ENCODE peak calls at places on chromosomes 13 and 19, in nine cellular contexts. One of them, this sample, is unnamed.

GRCh38 chr19:16327911-16328823 is 3.5 kb downstream of the KLF2 start:
- DNase-seq in stimulated activated CD4-positive, alpha-beta T cell treated with anti-CD3 and anti-CD28 coated beads, Interleukin-1b, Interleukin-23, amount 100 ng/mL, for 24 hours: no peak
- DNase-seq in ovary: peak
- DNase-seq in A673: no peak
- DNase-seq in CD8-positive, alpha-beta memory T cell: peak
- DNase-seq in stimulated activated naive CD4-positive, alpha-beta T cell: peak
- DNase-seq in type B pancreatic cell: no peak
- DNase-seq in hepatic stellate cell: no peak
- DNase-seq in activated naive CD4-positive, alpha-beta T cell treated with anti-CD3 and anti-CD28 coated beads for 36 hours: peak
- DNase-seq in this sample: no peak

GRCh38 chr19:15144046-15144646 is 36.9 kb downstream of the SYDE1 start:
- DNase-seq in stimulated activated CD4-positive, alpha-beta T cell treated with anti-CD3 and anti-CD28 coated beads, Interleukin-1b, Interleukin-23, amount 100 ng/mL, for 24 hours: no peak
- DNase-seq in ovary: no peak
- DNase-seq in A673: no peak
- DNase-seq in CD8-positive, alpha-beta memory T cell: no peak
- DNase-seq in stimulated activated naive CD4-positive, alpha-beta T cell: no peak
- DNase-seq in type B pancreatic cell: no peak
- DNase-seq in hepatic stellate cell: no peak
- DNase-seq in activated naive CD4-positive, alpha-beta T cell treated with anti-CD3 and anti-CD28 coated beads for 36 hours: no peak
- DNase-seq in this sample: no peak

GRCh38 chr13:51524846-51525566 is 59.3 kb upstream of the WDFY2 start:
- DNase-seq in stimulated activated CD4-positive, alpha-beta T cell treated with anti-CD3 and anti-CD28 coated beads, Interleukin-1b, Interleukin-23, amount 100 ng/mL, for 24 hours: no peak
- DNase-seq in ovary: no peak
- DNase-seq in A673: no peak
- DNase-seq in CD8-positive, alpha-beta memory T cell: no peak
- DNase-seq in stimulated activated naive CD4-positive, alpha-beta T cell: no peak
- DNase-seq in type B pancreatic cell: no peak
- DNase-seq in hepatic stellate cell: no peak
- DNase-seq in activated naive CD4-positive, alpha-beta T cell treated with anti-CD3 and anti-CD28 coated beads for 36 hours: no peak
- DNase-seq in this sample: no peak

GRCh38 chr13:84137292-84137691 is 255.0 kb upstream of the SLITRK1 start:
- DNase-seq in stimulated activated CD4-positive, alpha-beta T cell treated with anti-CD3 and anti-CD28 coated beads, Interleukin-1b, Interleukin-23, amount 100 ng/mL, for 24 hours: no peak
- DNase-seq in ovary: no peak
- DNase-seq in A673: no peak
- DNase-seq in CD8-positive, alpha-beta memory T cell: peak
- DNase-seq in stimulated activated naive CD4-positive, alpha-beta T cell: no peak
- DNase-seq in type B pancreatic cell: no peak
- DNase-seq in hepatic stellate cell: no peak
- DNase-seq in activated naive CD4-positive, alpha-beta T cell treated with anti-CD3 and anti-CD28 coated beads for 36 hours: peak
- DNase-seq in this sample: no peak

GRCh38 chr19:34655651-34656050 is 21.3 kb downstream of the SCGB2B2 start:
- DNase-seq in stimulated activated CD4-positive, alpha-beta T cell treated with anti-CD3 and anti-CD28 coated beads, Interleukin-1b, Interleukin-23, amount 100 ng/mL, for 24 hours: no peak
- DNase-seq in ovary: no peak
- DNase-seq in A673: no peak
- DNase-seq in CD8-positive, alpha-beta memory T cell: no peak
- DNase-seq in stimulated activated naive CD4-positive, alpha-beta T cell: no peak
- DNase-seq in type B pancreatic cell: no peak
- DNase-seq in hepatic stellate cell: no peak
- DNase-seq in activated naive CD4-positive, alpha-beta T cell treated with anti-CD3 and anti-CD28 coated beads for 36 hours: no peak
- DNase-seq in this sample: no peak

GRCh38 chr13:37429976-37430375 is 168.6 kb downstream of the POSTN start:
- DNase-seq in stimulated activated CD4-positive, alpha-beta T cell treated with anti-CD3 and anti-CD28 coated beads, Interleukin-1b, Interleukin-23, amount 100 ng/mL, for 24 hours: no peak
- DNase-seq in ovary: no peak
- DNase-seq in A673: no peak
- DNase-seq in CD8-positive, alpha-beta memory T cell: no peak
- DNase-seq in stimulated activated naive CD4-positive, alpha-beta T cell: no peak
- DNase-seq in type B pancreatic cell: no peak
- DNase-seq in hepatic stellate cell: peak
- DNase-seq in activated naive CD4-positive, alpha-beta T cell treated with anti-CD3 and anti-CD28 coated beads for 36 hours: no peak
- DNase-seq in this sample: no peak

GRCh38 chr13:59677966-59678814 is 485.5 kb downstream of the DIAPH3 start:
- DNase-seq in stimulated activated CD4-positive, alpha-beta T cell treated with anti-CD3 and anti-CD28 coated beads, Interleukin-1b, Interleukin-23, amount 100 ng/mL, for 24 hours: no peak
- DNase-seq in ovary: no peak
- DNase-seq in A673: peak
- DNase-seq in CD8-positive, alpha-beta memory T cell: no peak
- DNase-seq in stimulated activated naive CD4-positive, alpha-beta T cell: no peak
- DNase-seq in type B pancreatic cell: no peak
- DNase-seq in hepatic stellate cell: peak
- DNase-seq in activated naive CD4-positive, alpha-beta T cell treated with anti-CD3 and anti-CD28 coated beads for 36 hours: peak
- DNase-seq in this sample: no peak

GRCh38 chr13:50993908-50994307 is 84.3 kb downstream of the RNASEH2B start:
- DNase-seq in stimulated activated CD4-positive, alpha-beta T cell treated with anti-CD3 and anti-CD28 coated beads, Interleukin-1b, Interleukin-23, amount 100 ng/mL, for 24 hours: no peak
- DNase-seq in ovary: peak
- DNase-seq in A673: peak
- DNase-seq in CD8-positive, alpha-beta memory T cell: no peak
- DNase-seq in stimulated activated naive CD4-positive, alpha-beta T cell: no peak
- DNase-seq in type B pancreatic cell: no peak
- DNase-seq in hepatic stellate cell: no peak
- DNase-seq in activated naive CD4-positive, alpha-beta T cell treated with anti-CD3 and anti-CD28 coated beads for 36 hours: no peak
- DNase-seq in this sample: no peak

GRCh38 chr19:55678121-55678671 is 3.2 kb downstream of the EPN1 start:
- DNase-seq in stimulated activated CD4-positive, alpha-beta T cell treated with anti-CD3 and anti-CD28 coated beads, Interleukin-1b, Interleukin-23, amount 100 ng/mL, for 24 hours: no peak
- DNase-seq in ovary: no peak
- DNase-seq in A673: no peak
- DNase-seq in CD8-positive, alpha-beta memory T cell: no peak
- DNase-seq in stimulated activated naive CD4-positive, alpha-beta T cell: no peak
- DNase-seq in type B pancreatic cell: no peak
- DNase-seq in hepatic stellate cell: no peak
- DNase-seq in activated naive CD4-positive, alpha-beta T cell treated with anti-CD3 and anti-CD28 coated beads for 36 hours: no peak
- DNase-seq in this sample: peak

GRCh38 chr13:73189766-73190165 is 131.0 kb downstream of the KLF5 start:
- DNase-seq in stimulated activated CD4-positive, alpha-beta T cell treated with anti-CD3 and anti-CD28 coated beads, Interleukin-1b, Interleukin-23, amount 100 ng/mL, for 24 hours: no peak
- DNase-seq in ovary: no peak
- DNase-seq in A673: peak
- DNase-seq in CD8-positive, alpha-beta memory T cell: no peak
- DNase-seq in stimulated activated naive CD4-positive, alpha-beta T cell: no peak
- DNase-seq in type B pancreatic cell: no peak
- DNase-seq in hepatic stellate cell: no peak
- DNase-seq in activated naive CD4-positive, alpha-beta T cell treated with anti-CD3 and anti-CD28 coated beads for 36 hours: no peak
- DNase-seq in this sample: no peak

GRCh38 chr13:106105153-106105552 is 430.3 kb downstream of the EFNB2 start:
- DNase-seq in stimulated activated CD4-positive, alpha-beta T cell treated with anti-CD3 and anti-CD28 coated beads, Interleukin-1b, Interleukin-23, amount 100 ng/mL, for 24 hours: no peak
- DNase-seq in ovary: no peak
- DNase-seq in A673: no peak
- DNase-seq in CD8-positive, alpha-beta memory T cell: no peak
- DNase-seq in stimulated activated naive CD4-positive, alpha-beta T cell: no peak
- DNase-seq in type B pancreatic cell: no peak
- DNase-seq in hepatic stellate cell: no peak
- DNase-seq in activated naive CD4-positive, alpha-beta T cell treated with anti-CD3 and anti-CD28 coated beads for 36 hours: no peak
- DNase-seq in this sample: no peak